ENCODE peak calls at places on chromosomes 12 and 14, in seven cellular contexts. H is tibial artery, E is cardiac fibroblast, Y is GM23338, U is psoas muscle, R is uterus, I is suprapubic skin. N is an unnamed sample.

GRCh38 chr12:57226588-57227314 is 2.8 kb upstream of the SHMT2 start:
- DNase-seq in R (no peak), U (no peak), E (no peak), I (no peak), Y (peak; percentile 75), H (no peak), N (no peak)

GRCh38 chr12:90512518-90512917 is 442.5 kb downstream of the CCER1 start:
- DNase-seq in U (no peak), R (no peak), H (no peak), I (no peak), E (no peak), Y (peak; percentile 81), N (no peak)

GRCh38 chr14:49623387-49623786 is 2.8 kb downstream of the MGAT2 start:
- DNase-seq in R (no peak), Y (no peak), U (no peak), H (no peak), I (no peak), E (peak; percentile 18), N (no peak)

GRCh38 chr12:93048646-93049045 is 119.6 kb upstream of the EEA1 start:
- DNase-seq in U (no peak), I (no peak), Y (no peak), H (no peak), R (no peak), E (no peak), N (no peak)

GRCh38 chr14:61950340-61950739 is 188.1 kb downstream of the SNAPC1 start:
- DNase-seq in R (no peak), U (no peak), E (no peak), Y (no peak), I (no peak), H (no peak), N (no peak)

GRCh38 chr14:22163051-22163450 is 426.0 kb downstream of the DAD1 start:
- DNase-seq in I (no peak), U (no peak), Y (peak; percentile 66), R (no peak), E (no peak), H (no peak), N (no peak)

GRCh38 chr12:20122274-20122673 is 246.1 kb upstream of the PDE3A start:
- DNase-seq in U (no peak), Y (no peak), H (no peak), E (no peak), I (no peak), R (no peak), N (no peak)

GRCh38 chr12:102816816-102817434 is 100.1 kb downstream of the PAH start:
- DNase-seq in E (peak; percentile 42), R (no peak), U (no peak), I (no peak), Y (peak; percentile 67), H (no peak), N (peak; percentile 3)

GRCh38 chr14:69268763-69269162 is 8.8 kb downstream of the GALNT16 start:
- DNase-seq in R (no peak), Y (no peak), U (no peak), I (no peak), H (peak; percentile 63), E (peak; percentile 38), N (no peak)

GRCh38 chr12:76719642-76720041 is 44.3 kb upstream of the ZDHHC17 start:
- DNase-seq in Y (no peak), E (no peak), H (no peak), R (no peak), U (no peak), I (no peak), N (no peak)

GRCh38 chr12:4026476-4026875 is 153.3 kb upstream of the PARP11 start:
- DNase-seq in Y (no peak), U (no peak), E (no peak), H (no peak), R (no peak), I (no peak), N (no peak)

GRCh38 chr12:2450553-2450952 is 344.2 kb upstream of the FKBP4 start:
- DNase-seq in E (no peak), U (no peak), R (no peak), H (no peak), I (no peak), Y (no peak), N (no peak)

GRCh38 chr12:132346496-132347470 is 17.4 kb upstream of the GALNT9 start:
- DNase-seq in R (no peak), Y (no peak), H (no peak), I (no peak), E (no peak), U (no peak), N (no peak)

GRCh38 chr14:69183735-69184134 is 7.6 kb upstream of the EXD2 start:
- DNase-seq in R (no peak), Y (peak; percentile 83), E (no peak), I (no peak), U (no peak), H (no peak), N (no peak)

GRCh38 chr12:57992001-57992400 is 50.6 kb downstream of the ATP23 start:
- DNase-seq in I (no peak), R (no peak), Y (no peak), E (no peak), H (no peak), U (no peak), N (no peak)

GRCh38 chr12:124531281-124531745 is 36.1 kb downstream of the NCOR2 start:
- DNase-seq in Y (peak; percentile 46), U (no peak), I (no peak), H (no peak), R (no peak), E (no peak), N (no peak)

DNA sequence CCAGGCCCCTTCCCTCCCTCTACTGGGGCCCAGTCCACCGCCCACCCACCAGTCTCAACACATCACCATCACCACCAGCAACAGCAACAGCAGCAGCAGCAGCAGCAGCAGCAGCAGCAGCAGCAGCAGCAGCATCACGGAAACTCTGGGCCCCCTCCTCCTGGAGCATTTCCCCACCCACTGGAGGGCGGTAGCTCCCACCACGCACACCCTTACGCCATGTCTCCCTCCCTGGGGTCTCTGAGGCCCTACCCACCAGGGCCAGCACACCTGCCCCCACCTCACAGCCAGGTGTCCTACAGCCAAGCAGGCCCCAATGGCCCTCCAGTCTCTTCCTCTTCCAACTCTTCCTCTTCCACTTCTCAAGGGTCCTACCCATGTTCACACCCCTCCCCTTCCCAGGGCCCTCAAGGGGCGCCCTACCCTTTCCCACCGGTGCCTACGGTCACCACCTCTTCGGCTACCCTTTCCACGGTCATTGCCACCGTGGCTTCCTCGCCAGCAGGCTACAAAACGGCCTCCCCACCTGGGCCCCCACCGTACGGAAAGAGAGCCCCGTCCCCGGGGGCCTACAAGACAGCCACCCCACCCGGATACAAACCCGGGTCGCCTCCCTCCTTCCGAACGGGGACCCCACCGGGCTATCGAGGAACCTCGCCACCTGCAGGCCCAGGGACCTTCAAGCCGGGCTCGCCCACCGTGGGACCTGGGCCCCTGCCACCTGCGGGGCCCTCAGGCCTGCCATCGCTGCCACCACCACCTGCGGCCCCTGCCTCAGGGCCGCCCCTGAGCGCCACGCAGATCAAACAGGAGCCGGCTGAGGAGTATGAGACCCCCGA is 6.8 kb upstream of the RNU7-1 start:
- DNase-seq in R (no peak), Y (peak; percentile 78), I (no peak), U (no peak), E (no peak), H (no peak), N (no peak)
- TF ChIP-seq CTCF in R (no peak), Y (peak; percentile 45), I (no peak), U (no peak), E (no peak), H (no peak), N (no peak)

GRCh38 chr14:100566586-100566985 is 20.6 kb downstream of the BEGAIN start:
- DNase-seq in U (no peak), E (no peak), Y (no peak), H (no peak), R (no peak), I (no peak), N (no peak)

GRCh38 chr14:100567877-100568163 is 19.4 kb downstream of the BEGAIN start:
- DNase-seq in R (no peak), U (no peak), Y (no peak), I (no peak), E (no peak), H (no peak), N (no peak)

GRCh38 chr14:100568164-100568997 is 18.8 kb downstream of the BEGAIN start:
- DNase-seq in U (no peak), E (no peak), R (no peak), Y (peak; percentile 65), H (no peak), I (no peak), N (no peak)

GRCh38 chr14:100566119-100566518 is 21.1 kb downstream of the BEGAIN start:
- DNase-seq in E (no peak), I (no peak), U (no peak), R (no peak), H (no peak), Y (no peak), N (no peak)

DNA sequence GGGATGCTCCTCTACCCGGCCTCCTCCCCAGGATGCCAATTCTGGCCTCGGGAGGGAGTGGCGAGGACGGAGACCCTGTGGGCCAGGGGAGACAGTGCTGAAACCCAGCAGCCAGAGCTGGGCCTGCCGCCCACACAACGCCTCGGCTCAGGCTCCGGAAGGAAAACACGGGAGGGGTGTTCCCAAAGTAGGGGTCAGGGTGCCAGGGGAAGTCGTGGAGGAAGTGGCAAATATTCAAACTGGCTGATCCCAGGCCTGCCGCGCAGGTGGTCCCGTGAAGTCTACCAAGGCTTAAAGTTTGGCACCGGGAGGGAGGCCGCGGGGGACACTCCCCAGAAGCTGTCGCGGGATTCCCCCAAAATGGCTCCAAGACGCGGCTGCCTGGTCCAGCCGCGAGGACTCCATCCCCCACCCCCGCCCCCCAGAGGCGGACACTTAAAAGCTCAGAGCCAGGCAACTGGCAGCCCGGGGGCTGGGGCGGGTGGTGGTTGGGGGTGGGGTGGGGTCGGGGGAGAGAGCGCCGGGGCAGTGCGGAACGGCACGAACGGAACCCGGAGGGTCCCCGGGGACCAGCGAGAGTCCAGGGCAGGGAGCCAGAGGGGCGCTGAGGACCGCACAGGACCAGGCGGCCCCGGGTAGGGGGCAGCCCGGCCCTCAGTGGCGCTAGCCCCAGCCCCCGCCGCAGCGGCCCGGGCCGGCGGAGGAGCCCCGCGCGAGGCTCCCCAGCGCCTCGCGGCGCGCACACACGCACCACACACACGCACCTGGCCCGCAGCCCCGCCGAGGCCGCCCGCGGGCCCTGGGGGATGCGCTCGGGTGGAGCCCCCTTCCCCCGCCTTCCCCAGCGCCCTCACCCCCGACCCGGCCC is 20.0 kb downstream of the BEGAIN start:
- DNase-seq in Y (peak; percentile 65), H (no peak), U (no peak), I (no peak), E (no peak), R (no peak), N (no peak)
- H3K4me3 ChIP-seq in Y (peak overlapping the region; percentile 73), H (peak overlapping the region; percentile 31), U (peak overlapping the region; percentile 64), I (peak overlapping the region; percentile 53), E (no peak overlapping the region), R (peak overlapping the region; percentile 43), N (no peak overlapping the region)

DNA sequence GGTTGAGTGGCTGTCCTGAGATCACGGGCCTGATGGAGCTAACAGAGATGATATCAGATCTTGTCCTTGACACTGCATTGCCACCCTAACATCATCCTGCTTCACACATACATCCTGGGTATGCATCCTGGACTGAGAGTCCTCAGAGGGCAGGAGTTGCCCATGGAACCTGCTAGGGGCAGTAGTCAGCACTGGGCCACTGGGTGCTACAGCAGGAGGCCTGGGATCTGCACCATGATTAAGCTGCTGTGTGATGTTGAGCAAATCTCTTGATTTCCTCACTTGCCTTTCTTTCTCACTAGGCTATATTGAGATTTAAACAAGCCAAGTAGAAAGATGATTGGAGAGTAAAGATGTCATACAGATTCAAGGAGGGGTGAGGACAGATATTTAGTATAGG is 22.1 kb upstream of the EIF4B start:
- DNase-seq in U (no peak), H (no peak), I (no peak), Y (no peak), E (no peak), R (no peak), N (no peak)
- TF ChIP-seq CTCF in U (no peak), H (no peak), I (no peak), Y (no peak), E (no peak), R (no peak), N (peak; percentile 25)

GRCh38 chr12:107560906-107561285 is 124.7 kb upstream of the PWP1 start:
- DNase-seq in Y (no peak), I (no peak), H (no peak), E (no peak), U (no peak), R (no peak), N (no peak)
- H3K4me3 ChIP-seq in Y (no peak overlapping the region), I (no peak overlapping the region), H (no peak overlapping the region), E (no peak overlapping the region), U (no peak overlapping the region), R (no peak overlapping the region), N (no peak overlapping the region)

N was measured in AG04449.